ENCODE peak calls at places on chromosomes 6 and 20, in six cellular contexts. One of them, this sample, is unnamed.

GRCh38 chr6:85236636-85237035 is 213.2 kb upstream of the NT5E start:
- DNase-seq in activated CD4-positive, alpha-beta T cell treated with anti-CD3 and anti-CD28 coated beads, Interleukin-2, amount 50 U/mL, for 1 hour: no peak
- DNase-seq in lower lobe of right lung: no peak
- DNase-seq in GM04504: no peak
- DNase-seq in GM20000: no peak
- DNase-seq in anterior cingulate cortex: no peak
- DNase-seq in this sample: no peak

GRCh38 chr20:61931476-61932198 is 134.0 kb downstream of the TAF4 start:
- DNase-seq in activated CD4-positive, alpha-beta T cell treated with anti-CD3 and anti-CD28 coated beads, Interleukin-2, amount 50 U/mL, for 1 hour: no peak
- DNase-seq in lower lobe of right lung: peak; percentile 18
- DNase-seq in GM04504: no peak
- DNase-seq in GM20000: no peak
- DNase-seq in anterior cingulate cortex: no peak
- DNase-seq in this sample: no peak

GRCh38 chr6:149441740-149442139 is 41.7 kb downstream of the SUMO4 start:
- DNase-seq in activated CD4-positive, alpha-beta T cell treated with anti-CD3 and anti-CD28 coated beads, Interleukin-2, amount 50 U/mL, for 1 hour: no peak
- DNase-seq in lower lobe of right lung: no peak
- DNase-seq in GM04504: no peak
- DNase-seq in GM20000: no peak
- DNase-seq in anterior cingulate cortex: no peak
- DNase-seq in this sample: no peak

GRCh38 chr6:30219244-30219643 is 6.0 kb upstream of the TRIM26 start:
- DNase-seq in activated CD4-positive, alpha-beta T cell treated with anti-CD3 and anti-CD28 coated beads, Interleukin-2, amount 50 U/mL, for 1 hour: peak; percentile 37
- DNase-seq in lower lobe of right lung: no peak
- DNase-seq in GM04504: no peak
- DNase-seq in GM20000: peak; percentile 75
- DNase-seq in anterior cingulate cortex: no peak
- DNase-seq in this sample: peak; percentile 37

GRCh38 chr6:168450921-168451320 is 9.9 kb downstream of the SMOC2 start:
- DNase-seq in activated CD4-positive, alpha-beta T cell treated with anti-CD3 and anti-CD28 coated beads, Interleukin-2, amount 50 U/mL, for 1 hour: no peak
- DNase-seq in lower lobe of right lung: no peak
- DNase-seq in GM04504: no peak
- DNase-seq in GM20000: no peak
- DNase-seq in anterior cingulate cortex: no peak
- DNase-seq in this sample: no peak

GRCh38 chr20:38452880-38453624 is 17.9 kb upstream of the SNHG17 start:
- DNase-seq in activated CD4-positive, alpha-beta T cell treated with anti-CD3 and anti-CD28 coated beads, Interleukin-2, amount 50 U/mL, for 1 hour: no peak
- DNase-seq in lower lobe of right lung: no peak
- DNase-seq in GM04504: no peak
- DNase-seq in GM20000: no peak
- DNase-seq in anterior cingulate cortex: no peak
- DNase-seq in this sample: no peak

GRCh38 chr6:96542702-96543101 is 20.2 kb upstream of the FHL5 start:
- DNase-seq in activated CD4-positive, alpha-beta T cell treated with anti-CD3 and anti-CD28 coated beads, Interleukin-2, amount 50 U/mL, for 1 hour: no peak
- DNase-seq in lower lobe of right lung: no peak
- DNase-seq in GM04504: no peak
- DNase-seq in GM20000: no peak
- DNase-seq in anterior cingulate cortex: no peak
- DNase-seq in this sample: no peak

GRCh38 chr6:113411006-113411405 is 446.1 kb upstream of the MARCKS start:
- DNase-seq in activated CD4-positive, alpha-beta T cell treated with anti-CD3 and anti-CD28 coated beads, Interleukin-2, amount 50 U/mL, for 1 hour: no peak
- DNase-seq in lower lobe of right lung: no peak
- DNase-seq in GM04504: no peak
- DNase-seq in GM20000: no peak
- DNase-seq in anterior cingulate cortex: no peak
- DNase-seq in this sample: no peak

GRCh38 chr20:60558491-60558890 is 600.3 kb downstream of the CDH26 start:
- DNase-seq in activated CD4-positive, alpha-beta T cell treated with anti-CD3 and anti-CD28 coated beads, Interleukin-2, amount 50 U/mL, for 1 hour: no peak
- DNase-seq in lower lobe of right lung: no peak
- DNase-seq in GM04504: no peak
- DNase-seq in GM20000: no peak
- DNase-seq in anterior cingulate cortex: no peak
- DNase-seq in this sample: no peak

GRCh38 chr6:151858294-151858693 is 50.8 kb downstream of the ESR1 start:
- DNase-seq in activated CD4-positive, alpha-beta T cell treated with anti-CD3 and anti-CD28 coated beads, Interleukin-2, amount 50 U/mL, for 1 hour: no peak
- DNase-seq in lower lobe of right lung: no peak
- DNase-seq in GM04504: no peak
- DNase-seq in GM20000: no peak
- DNase-seq in anterior cingulate cortex: no peak
- DNase-seq in this sample: no peak

GRCh38 chr6:158226655-158227512 is 58.7 kb downstream of the GTF2H5 start:
- DNase-seq in activated CD4-positive, alpha-beta T cell treated with anti-CD3 and anti-CD28 coated beads, Interleukin-2, amount 50 U/mL, for 1 hour: no peak
- DNase-seq in lower lobe of right lung: no peak
- DNase-seq in GM04504: no peak
- DNase-seq in GM20000: no peak
- DNase-seq in anterior cingulate cortex: no peak
- DNase-seq in this sample: no peak

GRCh38 chr6:114558153-114558552 is 215.3 kb upstream of the HS3ST5 start:
- DNase-seq in activated CD4-positive, alpha-beta T cell treated with anti-CD3 and anti-CD28 coated beads, Interleukin-2, amount 50 U/mL, for 1 hour: no peak
- DNase-seq in lower lobe of right lung: no peak
- DNase-seq in GM04504: no peak
- DNase-seq in GM20000: no peak
- DNase-seq in anterior cingulate cortex: no peak
- DNase-seq in this sample: no peak

GRCh38 chr20:64052987-64053840 is 3.8 kb upstream of the SOX18 start:
- DNase-seq in activated CD4-positive, alpha-beta T cell treated with anti-CD3 and anti-CD28 coated beads, Interleukin-2, amount 50 U/mL, for 1 hour: no peak
- DNase-seq in lower lobe of right lung: no peak
- DNase-seq in GM04504: no peak
- DNase-seq in GM20000: no peak
- DNase-seq in anterior cingulate cortex: no peak
- DNase-seq in this sample: no peak

GRCh38 chr20:19764207-19764606 is 6.1 kb downstream of the RIN2 start:
- DNase-seq in activated CD4-positive, alpha-beta T cell treated with anti-CD3 and anti-CD28 coated beads, Interleukin-2, amount 50 U/mL, for 1 hour: no peak
- DNase-seq in lower lobe of right lung: no peak
- DNase-seq in GM04504: no peak
- DNase-seq in GM20000: no peak
- DNase-seq in anterior cingulate cortex: no peak
- DNase-seq in this sample: no peak

GRCh38 chr6:142857609-142858195 is 87.3 kb downstream of the HIVEP2 start:
- DNase-seq in activated CD4-positive, alpha-beta T cell treated with anti-CD3 and anti-CD28 coated beads, Interleukin-2, amount 50 U/mL, for 1 hour: no peak
- DNase-seq in lower lobe of right lung: no peak
- DNase-seq in GM04504: no peak
- DNase-seq in GM20000: no peak
- DNase-seq in anterior cingulate cortex: no peak
- DNase-seq in this sample: peak; percentile 12

GRCh38 chr6:69705954-69706353 is 90.9 kb downstream of the LMBRD1 start:
- DNase-seq in activated CD4-positive, alpha-beta T cell treated with anti-CD3 and anti-CD28 coated beads, Interleukin-2, amount 50 U/mL, for 1 hour: no peak
- DNase-seq in lower lobe of right lung: no peak
- DNase-seq in GM04504: no peak
- DNase-seq in GM20000: no peak
- DNase-seq in anterior cingulate cortex: no peak
- DNase-seq in this sample: no peak

GRCh38 chr6:36631326-36632046 is 37.3 kb downstream of the SRSF3 start:
- DNase-seq in activated CD4-positive, alpha-beta T cell treated with anti-CD3 and anti-CD28 coated beads, Interleukin-2, amount 50 U/mL, for 1 hour: no peak
- DNase-seq in lower lobe of right lung: peak; percentile 58
- DNase-seq in GM04504: no peak
- DNase-seq in GM20000: no peak
- DNase-seq in anterior cingulate cortex: no peak
- DNase-seq in this sample: no peak

GRCh38 chr6:12709116-12709515 is 7.5 kb upstream of the PHACTR1 start:
- DNase-seq in activated CD4-positive, alpha-beta T cell treated with anti-CD3 and anti-CD28 coated beads, Interleukin-2, amount 50 U/mL, for 1 hour: no peak
- DNase-seq in lower lobe of right lung: no peak
- DNase-seq in GM04504: peak; percentile 26
- DNase-seq in GM20000: no peak
- DNase-seq in anterior cingulate cortex: peak; percentile 50
- DNase-seq in this sample: no peak

GRCh38 chr20:51446656-51447055 is 95.9 kb downstream of the NFATC2 start:
- DNase-seq in activated CD4-positive, alpha-beta T cell treated with anti-CD3 and anti-CD28 coated beads, Interleukin-2, amount 50 U/mL, for 1 hour: no peak
- DNase-seq in lower lobe of right lung: no peak
- DNase-seq in GM04504: peak; percentile 56
- DNase-seq in GM20000: no peak
- DNase-seq in anterior cingulate cortex: no peak
- DNase-seq in this sample: no peak

GRCh38 chr6:43308101-43308989 is at the start of gene CRIP3:
- DNase-seq in activated CD4-positive, alpha-beta T cell treated with anti-CD3 and anti-CD28 coated beads, Interleukin-2, amount 50 U/mL, for 1 hour: peak; percentile 48
- DNase-seq in lower lobe of right lung: peak; percentile 66
- DNase-seq in GM04504: peak; percentile 30
- DNase-seq in GM20000: peak; percentile 54
- DNase-seq in anterior cingulate cortex: no peak
- DNase-seq in this sample: peak; percentile 25

GRCh38 chr6:40353197-40353966 is 233.8 kb downstream of the LRFN2 start:
- DNase-seq in activated CD4-positive, alpha-beta T cell treated with anti-CD3 and anti-CD28 coated beads, Interleukin-2, amount 50 U/mL, for 1 hour: no peak
- DNase-seq in lower lobe of right lung: no peak
- DNase-seq in GM04504: no peak
- DNase-seq in GM20000: no peak
- DNase-seq in anterior cingulate cortex: no peak
- DNase-seq in this sample: no peak

GRCh38 chr6:169175360-169175887 is 78.2 kb downstream of the THBS2 start:
- DNase-seq in activated CD4-positive, alpha-beta T cell treated with anti-CD3 and anti-CD28 coated beads, Interleukin-2, amount 50 U/mL, for 1 hour: no peak
- DNase-seq in lower lobe of right lung: no peak
- DNase-seq in GM04504: no peak
- DNase-seq in GM20000: no peak
- DNase-seq in anterior cingulate cortex: no peak
- DNase-seq in this sample: no peak

GRCh38 chr20:24963672-24964517 is 14.8 kb downstream of the CST7 start:
- DNase-seq in activated CD4-positive, alpha-beta T cell treated with anti-CD3 and anti-CD28 coated beads, Interleukin-2, amount 50 U/mL, for 1 hour: no peak
- DNase-seq in lower lobe of right lung: peak; percentile 29
- DNase-seq in GM04504: no peak
- DNase-seq in GM20000: no peak
- DNase-seq in anterior cingulate cortex: no peak
- DNase-seq in this sample: no peak

GRCh38 chr6:157954150-157955117 is 27.2 kb upstream of the SYNJ2 start:
- DNase-seq in activated CD4-positive, alpha-beta T cell treated with anti-CD3 and anti-CD28 coated beads, Interleukin-2, amount 50 U/mL, for 1 hour: no peak
- DNase-seq in lower lobe of right lung: no peak
- DNase-seq in GM04504: no peak
- DNase-seq in GM20000: no peak
- DNase-seq in anterior cingulate cortex: no peak
- DNase-seq in this sample: no peak

GRCh38 chr6:27582928-27583725 is 110.2 kb upstream of the ZNF184 start:
- DNase-seq in activated CD4-positive, alpha-beta T cell treated with anti-CD3 and anti-CD28 coated beads, Interleukin-2, amount 50 U/mL, for 1 hour: no peak
- DNase-seq in lower lobe of right lung: no peak
- DNase-seq in GM04504: peak; percentile 30
- DNase-seq in GM20000: peak; percentile 63
- DNase-seq in anterior cingulate cortex: peak; percentile 5
- DNase-seq in this sample: no peak

GRCh38 chr20:23097636-23098580 is 11.8 kb upstream of the CD93 start:
- DNase-seq in activated CD4-positive, alpha-beta T cell treated with anti-CD3 and anti-CD28 coated beads, Interleukin-2, amount 50 U/mL, for 1 hour: no peak
- DNase-seq in lower lobe of right lung: no peak
- DNase-seq in GM04504: no peak
- DNase-seq in GM20000: no peak
- DNase-seq in anterior cingulate cortex: no peak
- DNase-seq in this sample: no peak

GRCh38 chr20:13333793-13334192 is 112.7 kb downstream of the ISM1 start:
- DNase-seq in activated CD4-positive, alpha-beta T cell treated with anti-CD3 and anti-CD28 coated beads, Interleukin-2, amount 50 U/mL, for 1 hour: no peak
- DNase-seq in lower lobe of right lung: no peak
- DNase-seq in GM04504: no peak
- DNase-seq in GM20000: no peak
- DNase-seq in anterior cingulate cortex: no peak
- DNase-seq in this sample: no peak

GRCh38 chr6:106964099-106964498 is 10.4 kb downstream of the CD24 start:
- DNase-seq in activated CD4-positive, alpha-beta T cell treated with anti-CD3 and anti-CD28 coated beads, Interleukin-2, amount 50 U/mL, for 1 hour: no peak
- DNase-seq in lower lobe of right lung: no peak
- DNase-seq in GM04504: no peak
- DNase-seq in GM20000: no peak
- DNase-seq in anterior cingulate cortex: no peak
- DNase-seq in this sample: no peak

GRCh38 chr6:152648090-152648489 is 10.9 kb upstream of the SYNE1 start:
- DNase-seq in activated CD4-positive, alpha-beta T cell treated with anti-CD3 and anti-CD28 coated beads, Interleukin-2, amount 50 U/mL, for 1 hour: no peak
- DNase-seq in lower lobe of right lung: no peak
- DNase-seq in GM04504: peak; percentile 17
- DNase-seq in GM20000: no peak
- DNase-seq in anterior cingulate cortex: no peak
- DNase-seq in this sample: no peak

GRCh38 chr6:149860834-149861602 is 3.1 kb downstream of the LRP11 start:
- DNase-seq in activated CD4-positive, alpha-beta T cell treated with anti-CD3 and anti-CD28 coated beads, Interleukin-2, amount 50 U/mL, for 1 hour: no peak
- DNase-seq in lower lobe of right lung: no peak
- DNase-seq in GM04504: no peak
- DNase-seq in GM20000: no peak
- DNase-seq in anterior cingulate cortex: no peak
- DNase-seq in this sample: no peak

GRCh38 chr20:38272961-38273360 is 12.4 kb upstream of the KIAA1755 start:
- DNase-seq in activated CD4-positive, alpha-beta T cell treated with anti-CD3 and anti-CD28 coated beads, Interleukin-2, amount 50 U/mL, for 1 hour: no peak
- DNase-seq in lower lobe of right lung: no peak
- DNase-seq in GM04504: no peak
- DNase-seq in GM20000: no peak
- DNase-seq in anterior cingulate cortex: no peak
- DNase-seq in this sample: no peak

GRCh38 chr20:19915111-19915798 is 101.9 kb upstream of the NAA20 start:
- DNase-seq in activated CD4-positive, alpha-beta T cell treated with anti-CD3 and anti-CD28 coated beads, Interleukin-2, amount 50 U/mL, for 1 hour: no peak
- DNase-seq in lower lobe of right lung: no peak
- DNase-seq in GM04504: no peak
- DNase-seq in GM20000: peak; percentile 24
- DNase-seq in anterior cingulate cortex: no peak
- DNase-seq in this sample: no peak

GRCh38 chr6:40444811-40445210 is 142.4 kb downstream of the LRFN2 start:
- DNase-seq in activated CD4-positive, alpha-beta T cell treated with anti-CD3 and anti-CD28 coated beads, Interleukin-2, amount 50 U/mL, for 1 hour: no peak
- DNase-seq in lower lobe of right lung: no peak
- DNase-seq in GM04504: no peak
- DNase-seq in GM20000: no peak
- DNase-seq in anterior cingulate cortex: no peak
- DNase-seq in this sample: no peak

GRCh38 chr6:43730634-43731033 is 39.4 kb upstream of the VEGFA start:
- DNase-seq in activated CD4-positive, alpha-beta T cell treated with anti-CD3 and anti-CD28 coated beads, Interleukin-2, amount 50 U/mL, for 1 hour: no peak
- DNase-seq in lower lobe of right lung: no peak
- DNase-seq in GM04504: no peak
- DNase-seq in GM20000: no peak
- DNase-seq in anterior cingulate cortex: no peak
- DNase-seq in this sample: no peak

GRCh38 chr6:80460396-80460912 is 354.0 kb downstream of the BCKDHB start:
- DNase-seq in activated CD4-positive, alpha-beta T cell treated with anti-CD3 and anti-CD28 coated beads, Interleukin-2, amount 50 U/mL, for 1 hour: no peak
- DNase-seq in lower lobe of right lung: no peak
- DNase-seq in GM04504: no peak
- DNase-seq in GM20000: no peak
- DNase-seq in anterior cingulate cortex: no peak
- DNase-seq in this sample: no peak

GRCh38 chr6:163826668-163827067 is 412.1 kb downstream of the QKI start:
- DNase-seq in activated CD4-positive, alpha-beta T cell treated with anti-CD3 and anti-CD28 coated beads, Interleukin-2, amount 50 U/mL, for 1 hour: no peak
- DNase-seq in lower lobe of right lung: no peak
- DNase-seq in GM04504: no peak
- DNase-seq in GM20000: no peak
- DNase-seq in anterior cingulate cortex: no peak
- DNase-seq in this sample: no peak

GRCh38 chr6:38477680-38478260 is 162.0 kb downstream of the BTBD9 start:
- DNase-seq in activated CD4-positive, alpha-beta T cell treated with anti-CD3 and anti-CD28 coated beads, Interleukin-2, amount 50 U/mL, for 1 hour: no peak
- DNase-seq in lower lobe of right lung: no peak
- DNase-seq in GM04504: no peak
- DNase-seq in GM20000: no peak
- DNase-seq in anterior cingulate cortex: no peak
- DNase-seq in this sample: no peak

GRCh38 chr6:47905717-47906116 is 123.9 kb downstream of the OPN5 start:
- DNase-seq in activated CD4-positive, alpha-beta T cell treated with anti-CD3 and anti-CD28 coated beads, Interleukin-2, amount 50 U/mL, for 1 hour: no peak
- DNase-seq in lower lobe of right lung: no peak
- DNase-seq in GM04504: no peak
- DNase-seq in GM20000: no peak
- DNase-seq in anterior cingulate cortex: no peak
- DNase-seq in this sample: no peak

GRCh38 chr6:34145161-34146020 is 496 bp downstream of the GRM4 start:
- DNase-seq in activated CD4-positive, alpha-beta T cell treated with anti-CD3 and anti-CD28 coated beads, Interleukin-2, amount 50 U/mL, for 1 hour: peak; percentile 22
- DNase-seq in lower lobe of right lung: peak; percentile 41
- DNase-seq in GM04504: peak; percentile 26
- DNase-seq in GM20000: peak; percentile 54
- DNase-seq in anterior cingulate cortex: no peak
- DNase-seq in this sample: peak; percentile 26

GRCh38 chr6:22956029-22956715 is 386.8 kb downstream of the HDGFL1 start:
- DNase-seq in activated CD4-positive, alpha-beta T cell treated with anti-CD3 and anti-CD28 coated beads, Interleukin-2, amount 50 U/mL, for 1 hour: no peak
- DNase-seq in lower lobe of right lung: no peak
- DNase-seq in GM04504: no peak
- DNase-seq in GM20000: no peak
- DNase-seq in anterior cingulate cortex: no peak
- DNase-seq in this sample: no peak